ENCODE peak calls at places on chromosomes 2 and 18, in eight cellular contexts. Q is thoracic aorta, K is pancreas, U is trophoblast cell, T is kidney, S is neuronal stem cell, N is neural progenitor cell, P is breast epithelium. M is an unnamed sample.
A peak's percentile ranks its signal among the peaks of the same experiment; 100 is the strongest.

GRCh38 chr2:172408143-172408766 is 19.1 kb upstream of the ITGA6 start:
- DNase-seq in Q (no peak), K (no peak), U (no peak), T (no peak), S (no peak), N (peak; percentile 18), P (no peak), M (no peak)

GRCh38 chr18:55466789-55467188 is 121.2 kb downstream of the TCF4 start:
- DNase-seq in Q (no peak), K (no peak), U (no peak), T (no peak), S (no peak), N (no peak), P (no peak), M (no peak)

GRCh38 chr18:23737578-23737977 is 48.3 kb downstream of the LAMA3 start:
- DNase-seq in Q (no peak), K (no peak), U (no peak), T (no peak), S (no peak), N (no peak), P (no peak), M (no peak)

GRCh38 chr2:95377216-95377530 is 25.3 kb upstream of the FAHD2A start:
- DNase-seq in Q (no peak), K (no peak), U (no peak), T (no peak), S (no peak), N (no peak), P (peak; percentile 38), M (no peak)

GRCh38 chr18:48815182-48815520 is 135.6 kb downstream of the SMAD7 start:
- DNase-seq in Q (no peak), K (no peak), U (no peak), T (no peak), S (no peak), N (no peak), P (no peak), M (no peak)

GRCh38 chr18:45104071-45104440 is 423.4 kb downstream of the SETBP1 start:
- DNase-seq in Q (no peak), K (no peak), U (no peak), T (no peak), S (no peak), N (peak; percentile 2), P (no peak), M (no peak)

GRCh38 chr2:129766594-129766993 is 212.9 kb upstream of the RAB6C start:
- DNase-seq in Q (no peak), K (no peak), U (no peak), T (no peak), S (no peak), N (no peak), P (no peak), M (no peak)

GRCh38 chr2:95265182-95265581 is 9.1 kb upstream of the PROM2 start:
- DNase-seq in Q (no peak), K (no peak), U (no peak), T (no peak), S (no peak), N (no peak), P (no peak), M (no peak)

GRCh38 chr2:72821983-72822382 is 3.9 kb downstream of the EXOC6B start:
- DNase-seq in Q (no peak), K (no peak), U (no peak), T (no peak), S (no peak), N (no peak), P (no peak), M (no peak)

GRCh38 chr2:99158599-99158998 is 3.8 kb downstream of the LIPT1 start:
- DNase-seq in Q (no peak), K (no peak), U (no peak), T (no peak), S (no peak), N (no peak), P (no peak), M (no peak)

GRCh38 chr2:159946326-159946992 is 116.0 kb downstream of the PLA2R1 start:
- DNase-seq in Q (no peak), K (no peak), U (no peak), T (no peak), S (no peak), N (no peak), P (no peak), M (no peak)

GRCh38 chr2:205864511-205864910 is 182.2 kb downstream of the NRP2 start:
- DNase-seq in Q (no peak), K (no peak), U (no peak), T (no peak), S (no peak), N (no peak), P (no peak), M (no peak)

GRCh38 chr18:61718944-61719343 is 173.9 kb downstream of the RNF152 start:
- DNase-seq in Q (no peak), K (no peak), U (no peak), T (no peak), S (no peak), N (no peak), P (no peak), M (no peak)

GRCh38 chr2:102112692-102113665 is 29.6 kb upstream of the IL1R1 start:
- DNase-seq in Q (no peak), K (no peak), U (no peak), T (no peak), S (no peak), N (no peak), P (no peak), M (no peak)
- H3K4me3 ChIP-seq in Q (no peak overlapping the region), K (no peak overlapping the region), U (no peak overlapping the region), T (no peak overlapping the region), S (no peak overlapping the region), N (no peak overlapping the region), P (no peak overlapping the region), M (no peak overlapping the region)

DNA sequence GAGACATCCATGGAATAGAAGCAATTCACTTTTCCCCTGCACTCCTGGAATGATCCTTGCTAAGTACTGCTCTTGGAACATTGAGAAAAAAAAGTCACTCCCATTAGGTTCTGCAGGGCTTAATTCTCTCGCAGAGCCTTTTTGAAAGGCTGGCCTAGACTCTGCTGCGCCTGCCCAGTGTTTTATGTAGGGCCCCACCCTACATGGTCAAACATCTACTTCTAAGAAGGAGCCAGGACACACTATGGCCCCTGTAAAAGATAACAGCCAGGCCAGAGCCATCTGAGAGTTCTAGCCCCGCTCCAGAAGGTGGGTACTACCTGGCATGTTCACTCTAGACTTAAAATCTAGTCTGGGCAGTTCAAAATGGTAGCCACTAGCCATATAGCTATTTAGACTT is 30.6 kb upstream of the NPAS2 start:
- DNase-seq in Q (no peak), K (no peak), U (no peak), T (no peak), S (no peak), N (no peak), P (no peak), M (no peak)
- H3K4me1 ChIP-seq in Q (peaks cover 10% of the 10 kb centered on the region), K (no peaks in the 10 kb centered on the region), U (no peaks in the 10 kb centered on the region), T (peaks cover 20% of the 10 kb centered on the region), S (no peaks in the 10 kb centered on the region), N (no peaks in the 10 kb centered on the region), P (no peaks in the 10 kb centered on the region), M (peaks cover 10% of the 10 kb centered on the region)

GRCh38 chr2:233359823-233360222 is 5.5 kb downstream of the DGKD start:
- DNase-seq in Q (no peak), K (no peak), U (no peak), T (no peak), S (no peak), N (no peak), P (no peak), M (no peak)

GRCh38 chr2:233356546-233357308 is 2.4 kb downstream of the DGKD start:
- DNase-seq in Q (no peak), K (no peak), U (peak; percentile 79), T (no peak), S (no peak), N (no peak), P (no peak), M (no peak)

GRCh38 chr2:233358335-233358734 is 4.0 kb downstream of the DGKD start:
- DNase-seq in Q (no peak), K (no peak), U (no peak), T (no peak), S (no peak), N (no peak), P (no peak), M (no peak)

GRCh38 chr2:233360771-233361176 is 6.5 kb downstream of the DGKD start:
- DNase-seq in Q (no peak), K (no peak), U (peak; percentile 74), T (no peak), S (no peak), N (peak; percentile 37), P (no peak), M (no peak)

DNA sequence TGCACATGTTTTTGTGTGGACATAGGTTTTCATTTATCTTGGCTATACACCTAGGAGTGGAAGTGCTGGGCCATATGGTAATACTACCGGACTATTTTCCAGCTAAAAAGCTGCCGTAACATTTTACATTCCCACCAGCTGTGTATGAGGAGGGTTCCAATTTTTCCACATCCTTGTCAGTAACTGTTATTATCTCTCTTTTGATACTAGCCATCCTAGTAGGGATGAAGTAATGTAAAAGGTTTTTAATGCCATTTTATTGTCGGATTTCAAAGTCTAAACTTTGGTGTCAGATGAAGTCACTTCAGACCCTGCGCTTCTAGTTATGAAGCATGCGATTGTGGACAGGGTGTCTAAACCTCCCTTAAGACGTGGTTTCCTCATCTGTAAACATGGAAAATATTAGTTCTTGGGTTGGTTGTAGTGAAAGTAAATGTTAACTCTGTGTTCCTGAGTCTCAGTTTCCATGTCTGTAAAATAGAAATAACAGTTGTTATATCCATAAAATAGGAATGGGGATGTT is 4.6 kb downstream of the DGKD start:
- DNase-seq in Q (no peak), K (no peak), U (no peak), T (no peak), S (no peak), N (no peak), P (no peak), M (no peak)
- H3K4me3 ChIP-seq in Q (no peak overlapping the region), K (no peak overlapping the region), U (no peak overlapping the region), T (no peak overlapping the region), S (no peak overlapping the region), N (no peak overlapping the region), P (no peak overlapping the region), M (no peak overlapping the region)

GRCh38 chr2:217949448-217949847 is 53.3 kb downstream of the TNS1 start:
- DNase-seq in Q (no peak), K (no peak), U (no peak), T (no peak), S (no peak), N (no peak), P (no peak), M (no peak)

GRCh38 chr2:217950401-217950871 is 52.4 kb downstream of the TNS1 start:
- DNase-seq in Q (no peak), K (no peak), U (no peak), T (no peak), S (no peak), N (no peak), P (peak; percentile 35), M (no peak)

GRCh38 chr2:217951521-217952247 is 51.1 kb downstream of the TNS1 start:
- DNase-seq in Q (no peak), K (no peak), U (peak; percentile 73), T (no peak), S (no peak), N (no peak), P (peak; percentile 27), M (no peak)

GRCh38 chr2:217952409-217952808 is 50.4 kb downstream of the TNS1 start:
- DNase-seq in Q (no peak), K (no peak), U (no peak), T (no peak), S (no peak), N (no peak), P (no peak), M (no peak)

DNA sequence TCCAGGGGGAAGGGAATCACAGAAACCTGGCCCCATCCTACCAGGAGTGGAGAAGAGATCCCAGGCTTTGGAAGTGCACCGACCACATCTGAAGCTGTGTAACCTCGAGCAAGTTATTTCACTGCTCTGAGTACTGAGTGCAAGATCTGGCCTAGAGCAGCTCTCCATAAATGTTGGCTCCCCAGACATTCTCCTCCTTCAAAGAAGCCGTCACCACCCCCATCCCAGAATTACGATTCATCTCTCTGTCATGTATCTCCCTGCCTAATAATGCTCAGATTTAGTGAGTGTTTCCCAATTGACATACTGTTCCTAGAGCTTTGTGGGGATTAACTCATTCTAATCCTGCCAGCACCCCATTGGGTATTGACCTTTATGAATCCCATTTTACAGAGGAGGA is 51.7 kb downstream of the TNS1 start:
- DNase-seq in Q (no peak), K (no peak), U (no peak), T (no peak), S (no peak), N (no peak), P (no peak), M (no peak)
- H3K4me1 ChIP-seq in Q (peaks cover 57% of the 10 kb centered on the region), K (peaks cover 26% of the 10 kb centered on the region), U (peaks cover 11% of the 10 kb centered on the region), T (peaks cover 79% of the 10 kb centered on the region), S (peaks cover 6% of the 10 kb centered on the region), N (peaks cover 3% of the 10 kb centered on the region), P (peaks cover 17% of the 10 kb centered on the region), M (peaks cover 49% of the 10 kb centered on the region)